ENCODE peak calls at places on chromosome 2, in five cellular contexts. B is right lobe of liver, Y is GM12878, Z is upper lobe of left lung, R is gastrocnemius medialis. K is an unnamed sample. For H3K9me3, the result is how much of the 10 kb centered on the place peaks cover.

GRCh38 chr2:1750935-1751767 is 6.8 kb upstream of the PXDN start:
- ATAC-seq in B (peak), Y (peak), Z (peak), R (peak), K (peak)

GRCh38 chr2:109660046-109660860 is 46.1 kb downstream of the SOWAHC start:
- ATAC-seq in B (no peak), Y (peak), Z (no peak), R (no peak), K (no peak)

GRCh38 chr2:177169810-177170514 is 42.6 kb upstream of the HNRNPA3 start:
- ATAC-seq in B (no peak), Y (peak), Z (peak), R (no peak), K (no peak)

GRCh38 chr2:107743274-107743673 is 83.4 kb upstream of the RGPD4 start:
- ATAC-seq in B (no peak), Y (no peak), Z (no peak), R (no peak), K (no peak)

GRCh38 chr2:130963058-130963848 is 126.5 kb downstream of the ARHGEF4 start:
- ATAC-seq in B (no peak), Y (no peak), Z (no peak), R (no peak), K (no peak)

GRCh38 chr2:129469389-129469788 is 510.1 kb upstream of the RAB6C start:
- ATAC-seq in B (no peak), Y (no peak), Z (no peak), R (no peak), K (no peak)

GRCh38 chr2:64114063-64114911 is 29.9 kb downstream of the PELI1 start:
- ATAC-seq in B (peak), Y (peak), Z (no peak), R (no peak), K (no peak)

GRCh38 chr2:68366083-68366560 is 1.0 kb downstream of the PLEK start:
- ATAC-seq in B (peak), Y (peak), Z (peak), R (no peak), K (no peak)

GRCh38 chr2:48207201-48207641 is 300.9 kb upstream of the FBXO11 start:
- ATAC-seq in B (no peak), Y (no peak), Z (no peak), R (no peak), K (no peak)

GRCh38 chr2:172484253-172484652 is 56.9 kb downstream of the ITGA6 start:
- ATAC-seq in B (peak), Y (no peak), Z (no peak), R (no peak), K (no peak)

GRCh38 chr2:236054125-236054524 is 114.1 kb downstream of the GBX2 start:
- ATAC-seq in B (no peak), Y (no peak), Z (no peak), R (peak), K (no peak)

GRCh38 chr2:118992740-118993391 is 50.9 kb downstream of the MARCO start:
- ATAC-seq in B (no peak), Y (no peak), Z (no peak), R (no peak), K (no peak)

GRCh38 chr2:19764998-19765397 is 136.8 kb downstream of the TTC32 start:
- ATAC-seq in B (no peak), Y (no peak), Z (no peak), R (no peak), K (no peak)

GRCh38 chr2:216871333-216871934 is 11.6 kb upstream of the TNP1 start:
- ATAC-seq in B (peak), Y (no peak), Z (no peak), R (no peak), K (no peak)

GRCh38 chr2:2881507-2881906 is 496.1 kb downstream of the EIPR1 start:
- ATAC-seq in B (no peak), Y (no peak), Z (no peak), R (no peak), K (no peak)

GRCh38 chr2:159788218-159788617 is 9.8 kb downstream of the CD302 start:
- ATAC-seq in B (no peak), Y (no peak), Z (peak), R (no peak), K (no peak)

GRCh38 chr2:175187378-175187777 is 5.9 kb upstream of the ATP5MC3 start:
- ATAC-seq in B (peak), Y (peak), Z (no peak), R (no peak), K (no peak)

GRCh38 chr2:120287183-120288015 is 34.7 kb downstream of the RALB start:
- ATAC-seq in B (peak), Y (peak), Z (peak), R (no peak), K (no peak)

GRCh38 chr2:188850786-188851185 is 123.4 kb upstream of the COL3A1 start:
- ATAC-seq in B (no peak), Y (no peak), Z (no peak), R (no peak), K (no peak)

GRCh38 chr2:101496279-101496678 is 21.4 kb upstream of the RFX8 start:
- ATAC-seq in B (no peak), Y (no peak), Z (no peak), R (no peak), K (no peak)

GRCh38 chr2:207722773-207723424 is 11.5 kb downstream of the CCNYL1 start:
- ATAC-seq in B (no peak), Y (no peak), Z (no peak), R (no peak), K (no peak)

GRCh38 chr2:43109261-43109743 is 117.1 kb downstream of the ZFP36L2 start:
- ATAC-seq in B (peak), Y (peak), Z (no peak), R (peak), K (peak)

GRCh38 chr2:129817175-129817574 is 162.3 kb upstream of the RAB6C start:
- ATAC-seq in B (no peak), Y (no peak), Z (no peak), R (no peak), K (no peak)

GRCh38 chr2:35356332-35356731 is 999.2 kb upstream of the CRIM1 start:
- ATAC-seq in B (no peak), Y (no peak), Z (peak), R (no peak), K (no peak)
- H3K9me3 ChIP-seq in B (under half), Y (under half), Z (under half), R (under half), K (under half)

GRCh38 chr2:135870571-135870970 is 5.7 kb downstream of the MCM6 start:
- ATAC-seq in B (no peak), Y (peak), Z (no peak), R (no peak), K (no peak)

GRCh38 chr2:135876066-135876711 is at the start of gene MCM6:
- ATAC-seq in B (peak), Y (peak), Z (peak), R (peak), K (peak)

GRCh38 chr2:135874966-135875365 is 1.3 kb downstream of the MCM6 start:
- ATAC-seq in B (no peak), Y (peak), Z (no peak), R (no peak), K (no peak)

GRCh38 chr2:135875491-135876065 is 665 bp downstream of the MCM6 start:
- ATAC-seq in B (peak), Y (peak), Z (peak), R (peak), K (peak)
- TF ChIP-seq POLR2A in B (no peak), Y (peak), Z (no peak), R (no peak), K (no peak)

GRCh38 chr2:239916205-239917127 is 108.7 kb downstream of the NDUFA10 start:
- ATAC-seq in B (no peak), Y (no peak), Z (no peak), R (no peak), K (no peak)
- H3K9me3 ChIP-seq in B (under half), Y (under half), Z (under half), R (under half), K (under half)

GRCh38 chr2:85600951-85601770 is 1.3 kb downstream of the TMEM150A start:
- ATAC-seq in B (no peak), Y (no peak), Z (no peak), R (no peak), K (no peak)

GRCh38 chr2:85600235-85600575 is 2.3 kb downstream of the TMEM150A start:
- ATAC-seq in B (no peak), Y (no peak), Z (no peak), R (no peak), K (no peak)

GRCh38 chr2:85598594-85599340 is 3.2 kb downstream of the RNF181 start:
- ATAC-seq in B (no peak), Y (no peak), Z (no peak), R (no peak), K (no peak)

GRCh38 chr2:85601771-85602475 is 575 bp downstream of the TMEM150A start:
- ATAC-seq in B (peak), Y (peak), Z (peak), R (peak), K (peak)

GRCh38 chr2:85599468-85600234 is 2.8 kb downstream of the TMEM150A start:
- ATAC-seq in B (no peak), Y (no peak), Z (no peak), R (no peak), K (no peak)
- TF ChIP-seq POLR2A in B (no peak), Y (no peak), Z (no peak), R (no peak), K (no peak)

K was measured in gastroesophageal sphincter.